ENCODE peak calls at places on chromosomes 5 and 9, in ten cellular contexts. A, E, V, Q, P, G, H, S, D and W are unnamed samples.
A peak's percentile ranks its signal among the peaks of the same experiment; 100 is the strongest.

GRCh38 chr5:154131817-154132216 is 58.7 kb upstream of the GALNT10 start:
- DNase-seq in V (no peak), D (no peak), P (no peak), S (no peak), Q (no peak), H (no peak), A (no peak), E (no peak), G (no peak), W (no peak)

GRCh38 chr9:96383165-96383939 is at the start of gene SLC35D2:
- DNase-seq in G (peak; percentile 93), Q (peak; percentile 40), V (peak; percentile 32), A (peak; percentile 34), H (peak; percentile 75), D (peak; percentile 76), E (peak; percentile 69), P (peak; percentile 87), S (peak; percentile 75), W (peak; percentile 73)

GRCh38 chr9:127424669-127424986 is 446 bp downstream of the ZNF79 start:
- DNase-seq in A (no peak), Q (no peak), G (no peak), E (no peak), P (no peak), S (no peak), V (no peak), H (no peak), D (no peak), W (no peak)

GRCh38 chr5:16812911-16813310 is 123.2 kb downstream of the MYO10 start:
- DNase-seq in D (peak; percentile 82), S (no peak), H (no peak), A (no peak), G (peak; percentile 42), E (no peak), P (peak; percentile 14), Q (no peak), V (peak; percentile 61), W (peak; percentile 60)

GRCh38 chr5:115386657-115387056 is 90.2 kb upstream of the CCDC112 start:
- DNase-seq in A (no peak), V (no peak), D (no peak), G (no peak), H (no peak), E (no peak), P (no peak), Q (no peak), S (no peak), W (no peak)

GRCh38 chr5:14016549-14016948 is 72.1 kb upstream of the DNAH5 start:
- DNase-seq in E (no peak), A (no peak), H (no peak), S (no peak), P (no peak), D (no peak), Q (no peak), G (no peak), V (no peak), W (no peak)

GRCh38 chr9:16459421-16460148 is 410.9 kb downstream of the BNC2 start:
- DNase-seq in V (peak; percentile 23), P (no peak), E (no peak), A (no peak), S (no peak), H (no peak), G (no peak), Q (no peak), D (no peak), W (no peak)

GRCh38 chr9:131179561-131180219 is 54.3 kb downstream of the NUP214 start:
- DNase-seq in V (peak; percentile 95), H (no peak), G (no peak), D (no peak), E (no peak), Q (no peak), P (no peak), S (no peak), A (no peak), W (no peak)

DNA sequence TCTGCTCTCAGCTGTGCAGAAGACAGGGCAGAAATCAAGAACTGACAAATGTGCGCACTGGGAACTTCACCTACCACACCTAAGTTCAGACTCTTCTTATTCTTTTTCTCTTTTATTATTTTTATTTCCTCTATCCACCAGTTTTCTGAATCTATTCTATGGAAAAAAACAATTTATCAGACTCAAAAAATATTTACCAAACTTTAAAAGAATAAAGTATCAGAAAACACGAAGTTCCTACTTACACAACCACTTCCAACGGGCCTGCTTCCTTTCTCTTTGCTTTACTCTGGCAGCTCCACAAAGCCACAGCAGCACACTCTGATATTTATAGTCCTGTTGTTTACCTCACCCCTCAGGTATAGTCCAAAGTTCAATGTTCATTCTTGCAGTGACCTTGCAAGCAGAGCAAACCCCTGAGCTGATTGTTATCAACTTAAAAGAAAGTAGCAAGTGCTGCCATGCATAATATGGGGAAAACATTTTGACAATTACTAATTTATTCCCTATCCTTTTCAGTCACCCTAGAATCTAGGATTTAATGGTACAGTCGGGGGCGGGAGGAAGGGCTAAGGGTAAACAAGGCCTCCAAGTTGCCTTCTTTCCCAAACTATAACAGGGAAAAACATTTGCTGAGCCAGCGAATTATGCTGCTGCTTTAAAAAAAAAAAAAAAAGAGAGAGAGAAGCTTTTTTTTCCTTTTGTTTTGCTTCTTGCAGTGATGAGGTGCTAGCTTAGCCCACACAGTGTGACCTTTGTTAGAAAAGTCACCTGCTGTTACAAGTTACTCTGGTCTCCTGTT is at the start of gene SELENOP:
- DNase-seq in A (peak; percentile 85), G (peak; percentile 11), H (peak; percentile 49), E (peak; percentile 87), Q (peak; percentile 58), V (no peak), S (peak; percentile 81), P (peak; percentile 73), D (peak; percentile 88), W (peak; percentile 67)
- TF ChIP-seq POLR2A in A (no peak), G (no peak), H (peak; percentile 90), E (peak; percentile 94), Q (peak; percentile 62), V (no peak), S (peak; percentile 85), P (peak; percentile 96), D (peak; percentile 82), W (peak; percentile 86)

DNA sequence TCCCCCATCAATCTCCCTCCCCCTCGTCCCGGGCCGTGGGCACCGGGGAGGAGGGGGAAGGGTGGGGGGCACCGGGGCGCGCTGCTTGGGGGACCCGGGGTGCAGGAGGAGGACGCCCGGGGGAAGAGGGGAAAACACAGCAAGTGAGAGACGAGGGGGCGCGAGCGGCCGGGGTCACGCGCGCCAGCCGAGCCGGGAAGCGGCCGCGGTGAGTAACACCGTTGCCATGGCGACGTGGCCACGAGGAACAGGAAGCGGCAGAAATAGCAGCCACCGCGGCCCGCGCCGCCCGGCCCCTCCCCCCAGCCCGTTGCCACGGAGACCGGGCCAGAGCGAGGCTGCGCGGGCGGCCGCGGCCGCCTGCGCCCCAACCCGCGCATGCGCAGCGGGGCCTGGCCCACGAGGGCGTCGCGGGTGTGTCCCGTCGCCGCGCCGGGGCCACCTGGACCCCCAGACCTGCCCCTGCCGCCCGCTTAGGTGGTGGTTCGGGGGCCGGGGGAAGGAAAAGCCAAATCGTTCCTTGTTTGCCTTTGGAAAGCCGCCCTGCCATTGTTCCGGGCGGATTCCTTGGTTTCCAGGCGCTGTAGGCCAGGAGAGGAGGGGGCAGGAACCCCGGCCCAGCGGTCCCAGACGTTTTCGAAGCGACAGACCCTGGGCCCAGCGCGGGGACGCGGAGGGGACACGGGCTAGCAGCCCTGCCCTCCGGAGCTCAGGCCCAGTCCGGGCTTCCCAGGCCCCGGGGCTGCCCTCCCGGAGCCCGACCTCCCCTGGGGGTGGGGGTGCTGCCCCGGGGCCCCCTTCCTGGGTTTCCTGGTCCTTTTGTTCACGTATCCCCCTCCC is 207.1 kb downstream of the C9orf50 start:
- DNase-seq in Q (peak; percentile 100), V (peak; percentile 94), A (peak; percentile 97), S (peak; percentile 99), G (peak; percentile 87), D (peak; percentile 99), E (peak; percentile 99), H (peak; percentile 99), P (peak; percentile 99), W (peak; percentile 100)
- TF ChIP-seq POLR2A in Q (peak; percentile 98), V (peak; percentile 46), A (no peak), S (peak; percentile 74), G (peak; percentile 21), D (peak; percentile 68), E (peak; percentile 67), H (peak; percentile 85), P (peak; percentile 75), W (peak; percentile 94)

GRCh38 chr9:136118061-136118366 is 661 bp downstream of the TMEM250 start:
- DNase-seq in H (no peak), G (no peak), S (no peak), D (no peak), A (no peak), V (no peak), E (peak; percentile 69), Q (no peak), P (no peak), W (no peak)

GRCh38 chr9:136116360-136117098 is 2.1 kb downstream of the TMEM250 start:
- DNase-seq in G (no peak), Q (no peak), D (no peak), V (no peak), S (no peak), A (no peak), P (no peak), H (no peak), E (no peak), W (no peak)

GRCh38 chr9:136115641-136116359 is 2.9 kb downstream of the TMEM250 start:
- DNase-seq in D (no peak), H (no peak), Q (no peak), G (no peak), P (no peak), S (no peak), V (no peak), A (no peak), E (no peak), W (no peak)

GRCh38 chr9:136118367-136119258 is at the start of gene TMEM250:
- DNase-seq in Q (peak; percentile 86), G (peak; percentile 100), D (peak; percentile 96), P (peak; percentile 97), V (peak; percentile 95), H (peak; percentile 97), A (peak; percentile 91), S (peak; percentile 98), E (peak; percentile 97), W (peak; percentile 98)

DNA sequence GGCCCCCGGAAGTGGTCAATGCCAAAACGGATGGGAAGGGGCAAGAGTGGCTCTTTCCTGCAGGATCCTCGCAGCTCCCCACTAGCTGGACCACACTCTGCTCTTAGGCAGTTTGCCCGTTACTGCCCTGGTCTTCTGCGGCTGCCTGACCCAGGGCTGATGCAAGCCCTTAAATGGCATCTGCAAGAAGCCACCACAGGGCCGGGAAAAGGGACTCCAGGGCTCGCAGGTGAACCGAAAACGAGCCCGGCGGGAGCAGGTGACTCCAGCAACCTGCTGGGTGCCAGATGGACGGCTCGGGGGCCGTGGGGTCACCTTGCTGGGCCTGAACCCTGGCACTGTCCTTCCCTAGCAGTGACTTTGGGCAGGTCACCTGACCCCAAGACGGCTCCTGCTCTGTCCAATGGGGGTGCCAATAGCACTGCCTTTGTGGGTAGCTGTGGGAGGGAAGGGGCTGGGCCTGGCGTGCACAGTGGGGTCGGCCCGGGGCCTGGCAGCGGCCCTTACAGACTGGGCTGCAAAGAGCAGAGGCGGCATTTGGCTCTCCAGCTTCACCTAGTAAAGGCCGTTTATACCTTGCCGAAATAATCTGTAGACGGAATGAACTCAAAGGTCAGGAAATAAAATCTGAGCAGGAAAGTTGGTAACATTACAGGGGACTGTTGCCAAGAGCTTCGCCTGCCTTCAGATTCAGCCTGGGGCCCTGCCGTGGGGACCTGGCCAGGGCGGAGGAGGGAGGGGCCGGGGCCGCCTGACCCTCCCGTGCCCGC is 1.2 kb downstream of the TMEM250 start:
- DNase-seq in V (no peak), A (no peak), E (no peak), D (no peak), S (no peak), Q (no peak), P (peak; percentile 72), H (peak; percentile 73), G (no peak), W (no peak)
- TF ChIP-seq POLR2A in V (no peak), A (no peak), E (no peak), D (no peak), S (no peak), Q (no peak), P (peak; percentile 41), H (no peak), G (no peak), W (no peak)

DNA sequence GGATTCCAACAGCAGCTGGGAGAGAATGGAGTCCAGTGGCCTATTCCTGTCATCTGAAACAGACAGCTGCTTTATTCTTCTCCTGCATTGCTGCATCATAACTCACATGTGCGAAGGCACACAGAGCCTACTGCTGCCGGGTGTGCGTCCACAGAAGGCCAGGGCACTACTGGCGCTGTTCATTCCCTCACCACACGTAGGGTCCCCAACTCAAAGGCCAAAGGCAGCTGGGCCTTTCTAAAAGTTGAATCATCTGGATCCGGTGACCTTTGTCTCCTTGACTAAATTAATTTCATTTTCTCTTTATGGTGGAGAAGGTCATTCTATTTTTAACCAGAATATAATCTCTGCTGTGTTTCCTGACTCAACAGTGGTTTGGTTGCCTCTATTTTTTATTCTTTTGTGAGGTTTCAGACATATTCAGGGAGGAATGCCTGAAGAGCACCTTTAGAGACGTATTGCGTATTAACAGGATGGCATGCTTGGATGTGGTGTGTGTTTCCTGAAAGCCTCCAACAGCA is 10.8 kb upstream of the SPATA24 start:
- DNase-seq in D (no peak), S (no peak), Q (no peak), H (no peak), G (no peak), P (no peak), V (no peak), E (peak; percentile 74), A (no peak), W (no peak)
- TF ChIP-seq POLR2A in D (no peak), S (no peak), Q (no peak), H (no peak), G (no peak), P (no peak), V (no peak), E (no peak), A (no peak), W (no peak)